ENCODE peak calls at places on chromosomes 11 and 22, in nine cellular contexts. One of them, this sample, is unnamed.

GRCh38 chr11:12224537-12224893 is 114.1 kb downstream of the MICAL2 start:
- DNase-seq in effector CD4-positive, alpha-beta T cell: peak
- DNase-seq in stimulated activated naive CD4-positive, alpha-beta T cell: peak
- DNase-seq in IMR-90: peak
- DNase-seq in fibroblast of lung: peak
- DNase-seq in mucosa of gallbladder: peak
- DNase-seq in activated naive CD4-positive, alpha-beta T cell: peak
- DNase-seq in activated CD8-positive, alpha-beta memory T cell treated with anti-CD3 and anti-CD28 coated beads for 24 hours: peak
- DNase-seq in T-cell: peak
- DNase-seq in this sample: no peak

GRCh38 chr11:102647430-102647829 is 22.3 kb upstream of the MMP20 start:
- DNase-seq in effector CD4-positive, alpha-beta T cell: no peak
- DNase-seq in stimulated activated naive CD4-positive, alpha-beta T cell: no peak
- DNase-seq in IMR-90: peak
- DNase-seq in fibroblast of lung: peak
- DNase-seq in mucosa of gallbladder: no peak
- DNase-seq in activated naive CD4-positive, alpha-beta T cell: no peak
- DNase-seq in activated CD8-positive, alpha-beta memory T cell treated with anti-CD3 and anti-CD28 coated beads for 24 hours: no peak
- DNase-seq in T-cell: no peak
- DNase-seq in this sample: no peak

GRCh38 chr11:19432370-19433163 is 191.8 kb upstream of the E2F8 start:
- DNase-seq in effector CD4-positive, alpha-beta T cell: no peak
- DNase-seq in stimulated activated naive CD4-positive, alpha-beta T cell: no peak
- DNase-seq in IMR-90: peak
- DNase-seq in fibroblast of lung: peak
- DNase-seq in mucosa of gallbladder: no peak
- DNase-seq in activated naive CD4-positive, alpha-beta T cell: no peak
- DNase-seq in activated CD8-positive, alpha-beta memory T cell treated with anti-CD3 and anti-CD28 coated beads for 24 hours: no peak
- DNase-seq in T-cell: no peak
- DNase-seq in this sample: no peak

GRCh38 chr11:45021001-45021400 is 70.3 kb upstream of the TP53I11 start:
- DNase-seq in effector CD4-positive, alpha-beta T cell: no peak
- DNase-seq in stimulated activated naive CD4-positive, alpha-beta T cell: no peak
- DNase-seq in IMR-90: no peak
- DNase-seq in fibroblast of lung: no peak
- DNase-seq in mucosa of gallbladder: no peak
- DNase-seq in activated naive CD4-positive, alpha-beta T cell: no peak
- DNase-seq in activated CD8-positive, alpha-beta memory T cell treated with anti-CD3 and anti-CD28 coated beads for 24 hours: no peak
- DNase-seq in T-cell: no peak
- DNase-seq in this sample: no peak

GRCh38 chr11:133078591-133079179 is 453.6 kb downstream of the OPCML start:
- DNase-seq in effector CD4-positive, alpha-beta T cell: no peak
- DNase-seq in stimulated activated naive CD4-positive, alpha-beta T cell: no peak
- DNase-seq in IMR-90: peak
- DNase-seq in fibroblast of lung: peak
- DNase-seq in mucosa of gallbladder: no peak
- DNase-seq in activated naive CD4-positive, alpha-beta T cell: no peak
- DNase-seq in activated CD8-positive, alpha-beta memory T cell treated with anti-CD3 and anti-CD28 coated beads for 24 hours: no peak
- DNase-seq in T-cell: no peak
- DNase-seq in this sample: peak

GRCh38 chr11:61507962-61508824 is at the start of gene LRRC10B:
- DNase-seq in effector CD4-positive, alpha-beta T cell: no peak
- DNase-seq in stimulated activated naive CD4-positive, alpha-beta T cell: no peak
- DNase-seq in IMR-90: no peak
- DNase-seq in fibroblast of lung: no peak
- DNase-seq in mucosa of gallbladder: no peak
- DNase-seq in activated naive CD4-positive, alpha-beta T cell: no peak
- DNase-seq in activated CD8-positive, alpha-beta memory T cell treated with anti-CD3 and anti-CD28 coated beads for 24 hours: peak
- DNase-seq in T-cell: no peak
- DNase-seq in this sample: peak

GRCh38 chr11:19276859-19277808 is 36.4 kb upstream of the E2F8 start:
- DNase-seq in effector CD4-positive, alpha-beta T cell: no peak
- DNase-seq in stimulated activated naive CD4-positive, alpha-beta T cell: no peak
- DNase-seq in IMR-90: no peak
- DNase-seq in fibroblast of lung: peak
- DNase-seq in mucosa of gallbladder: no peak
- DNase-seq in activated naive CD4-positive, alpha-beta T cell: no peak
- DNase-seq in activated CD8-positive, alpha-beta memory T cell treated with anti-CD3 and anti-CD28 coated beads for 24 hours: no peak
- DNase-seq in T-cell: no peak
- DNase-seq in this sample: no peak

GRCh38 chr11:924406-925157 is 1.1 kb upstream of the AP2A2 start:
- DNase-seq in effector CD4-positive, alpha-beta T cell: no peak
- DNase-seq in stimulated activated naive CD4-positive, alpha-beta T cell: no peak
- DNase-seq in IMR-90: no peak
- DNase-seq in fibroblast of lung: no peak
- DNase-seq in mucosa of gallbladder: no peak
- DNase-seq in activated naive CD4-positive, alpha-beta T cell: no peak
- DNase-seq in activated CD8-positive, alpha-beta memory T cell treated with anti-CD3 and anti-CD28 coated beads for 24 hours: no peak
- DNase-seq in T-cell: no peak
- DNase-seq in this sample: no peak

GRCh38 chr11:119423459-119424254 is 685 bp upstream of the THY1 start:
- DNase-seq in effector CD4-positive, alpha-beta T cell: no peak
- DNase-seq in stimulated activated naive CD4-positive, alpha-beta T cell: no peak
- DNase-seq in IMR-90: peak
- DNase-seq in fibroblast of lung: no peak
- DNase-seq in mucosa of gallbladder: no peak
- DNase-seq in activated naive CD4-positive, alpha-beta T cell: no peak
- DNase-seq in activated CD8-positive, alpha-beta memory T cell treated with anti-CD3 and anti-CD28 coated beads for 24 hours: no peak
- DNase-seq in T-cell: no peak
- DNase-seq in this sample: peak

GRCh38 chr22:48957311-48957986 is 870.2 kb downstream of the BRD1 start:
- DNase-seq in effector CD4-positive, alpha-beta T cell: no peak
- DNase-seq in stimulated activated naive CD4-positive, alpha-beta T cell: no peak
- DNase-seq in IMR-90: no peak
- DNase-seq in fibroblast of lung: no peak
- DNase-seq in mucosa of gallbladder: peak
- DNase-seq in activated naive CD4-positive, alpha-beta T cell: no peak
- DNase-seq in activated CD8-positive, alpha-beta memory T cell treated with anti-CD3 and anti-CD28 coated beads for 24 hours: peak
- DNase-seq in T-cell: peak
- DNase-seq in this sample: no peak

GRCh38 chr11:12007769-12008737 is at the start of gene DKK3:
- DNase-seq in effector CD4-positive, alpha-beta T cell: no peak
- DNase-seq in stimulated activated naive CD4-positive, alpha-beta T cell: no peak
- DNase-seq in IMR-90: peak
- DNase-seq in fibroblast of lung: peak
- DNase-seq in mucosa of gallbladder: no peak
- DNase-seq in activated naive CD4-positive, alpha-beta T cell: no peak
- DNase-seq in activated CD8-positive, alpha-beta memory T cell treated with anti-CD3 and anti-CD28 coated beads for 24 hours: no peak
- DNase-seq in T-cell: no peak
- DNase-seq in this sample: no peak

GRCh38 chr11:128837627-128838026 is 29.5 kb downstream of the KCNJ1 start:
- DNase-seq in effector CD4-positive, alpha-beta T cell: no peak
- DNase-seq in stimulated activated naive CD4-positive, alpha-beta T cell: no peak
- DNase-seq in IMR-90: no peak
- DNase-seq in fibroblast of lung: no peak
- DNase-seq in mucosa of gallbladder: no peak
- DNase-seq in activated naive CD4-positive, alpha-beta T cell: no peak
- DNase-seq in activated CD8-positive, alpha-beta memory T cell treated with anti-CD3 and anti-CD28 coated beads for 24 hours: no peak
- DNase-seq in T-cell: no peak
- DNase-seq in this sample: no peak

GRCh38 chr11:27861706-27862430 is 161.6 kb upstream of the BDNF start:
- DNase-seq in effector CD4-positive, alpha-beta T cell: no peak
- DNase-seq in stimulated activated naive CD4-positive, alpha-beta T cell: no peak
- DNase-seq in IMR-90: peak
- DNase-seq in fibroblast of lung: peak
- DNase-seq in mucosa of gallbladder: no peak
- DNase-seq in activated naive CD4-positive, alpha-beta T cell: no peak
- DNase-seq in activated CD8-positive, alpha-beta memory T cell treated with anti-CD3 and anti-CD28 coated beads for 24 hours: no peak
- DNase-seq in T-cell: no peak
- DNase-seq in this sample: no peak

GRCh38 chr11:12765428-12765827 is 91.2 kb downstream of the TEAD1 start:
- DNase-seq in effector CD4-positive, alpha-beta T cell: no peak
- DNase-seq in stimulated activated naive CD4-positive, alpha-beta T cell: no peak
- DNase-seq in IMR-90: peak
- DNase-seq in fibroblast of lung: no peak
- DNase-seq in mucosa of gallbladder: no peak
- DNase-seq in activated naive CD4-positive, alpha-beta T cell: no peak
- DNase-seq in activated CD8-positive, alpha-beta memory T cell treated with anti-CD3 and anti-CD28 coated beads for 24 hours: no peak
- DNase-seq in T-cell: no peak
- DNase-seq in this sample: peak

GRCh38 chr22:45129703-45130524 is 33.8 kb upstream of the NUP50 start:
- DNase-seq in effector CD4-positive, alpha-beta T cell: no peak
- DNase-seq in stimulated activated naive CD4-positive, alpha-beta T cell: no peak
- DNase-seq in IMR-90: no peak
- DNase-seq in fibroblast of lung: no peak
- DNase-seq in mucosa of gallbladder: no peak
- DNase-seq in activated naive CD4-positive, alpha-beta T cell: no peak
- DNase-seq in activated CD8-positive, alpha-beta memory T cell treated with anti-CD3 and anti-CD28 coated beads for 24 hours: peak
- DNase-seq in T-cell: no peak
- DNase-seq in this sample: no peak

GRCh38 chr11:32960553-32961164 is 55.0 kb upstream of the DEPDC7 start:
- DNase-seq in effector CD4-positive, alpha-beta T cell: no peak
- DNase-seq in stimulated activated naive CD4-positive, alpha-beta T cell: peak
- DNase-seq in IMR-90: peak
- DNase-seq in fibroblast of lung: peak
- DNase-seq in mucosa of gallbladder: no peak
- DNase-seq in activated naive CD4-positive, alpha-beta T cell: no peak
- DNase-seq in activated CD8-positive, alpha-beta memory T cell treated with anti-CD3 and anti-CD28 coated beads for 24 hours: no peak
- DNase-seq in T-cell: no peak
- DNase-seq in this sample: peak